ENCODE peak calls at places on chromosomes 2 and 18, in four cellular contexts. One of them, this sample, is unnamed. For H3K9me3, the result is how much of the 10 kb centered on the place peaks cover.

GRCh38 chr2:189836644-189837043 is 52.4 kb downstream of the PMS1 start:
- DNase-seq in adipocyte: peak
- DNase-seq in gastrocnemius medialis: no peak
- DNase-seq in RWPE2: no peak
- DNase-seq in this sample: no peak

GRCh38 chr2:36479406-36479805 is 118.6 kb downstream of the FEZ2 start:
- DNase-seq in gastrocnemius medialis: no peak
- DNase-seq in RWPE2: no peak
- DNase-seq in adipocyte: no peak
- DNase-seq in this sample: no peak

GRCh38 chr18:60053747-60054304 is 154.0 kb downstream of the PMAIP1 start:
- DNase-seq in RWPE2: peak
- DNase-seq in gastrocnemius medialis: no peak
- DNase-seq in adipocyte: peak
- DNase-seq in this sample: peak

GRCh38 chr2:95346738-95347671 is 49.9 kb downstream of the KCNIP3 start:
- DNase-seq in gastrocnemius medialis: no peak
- DNase-seq in RWPE2: peak
- DNase-seq in adipocyte: peak
- DNase-seq in this sample: no peak

GRCh38 chr2:237799060-237799428 is 465 bp downstream of the RBM44 start:
- DNase-seq in RWPE2: no peak
- DNase-seq in gastrocnemius medialis: no peak
- DNase-seq in adipocyte: no peak
- DNase-seq in this sample: no peak

GRCh38 chr2:240796543-240797499 is 23.2 kb downstream of the KIF1A start:
- DNase-seq in adipocyte: no peak
- DNase-seq in RWPE2: no peak
- DNase-seq in gastrocnemius medialis: no peak
- DNase-seq in this sample: no peak

GRCh38 chr2:2333076-2333475 is 2.0 kb upstream of the MYT1L start:
- DNase-seq in adipocyte: no peak
- DNase-seq in RWPE2: no peak
- DNase-seq in gastrocnemius medialis: no peak
- DNase-seq in this sample: no peak

GRCh38 chr18:79583426-79583825 is 96.2 kb upstream of the CTDP1 start:
- DNase-seq in gastrocnemius medialis: no peak
- DNase-seq in RWPE2: peak
- DNase-seq in adipocyte: no peak
- DNase-seq in this sample: no peak

GRCh38 chr2:59339121-59339836 is 1098.2 kb upstream of the FANCL start:
- DNase-seq in RWPE2: no peak
- DNase-seq in adipocyte: no peak
- DNase-seq in gastrocnemius medialis: no peak
- DNase-seq in this sample: no peak

GRCh38 chr2:44429034-44429433 is 67.3 kb downstream of the CAMKMT start:
- DNase-seq in gastrocnemius medialis: no peak
- DNase-seq in RWPE2: no peak
- DNase-seq in adipocyte: peak
- DNase-seq in this sample: peak
- H3K4me3 ChIP-seq in gastrocnemius medialis: no peak
- H3K4me3 ChIP-seq in RWPE2: no peak
- H3K4me3 ChIP-seq in adipocyte: no peak
- H3K4me3 ChIP-seq in this sample: no peak

GRCh38 chr2:72103690-72104089 is 44.0 kb downstream of the CYP26B1 start:
- DNase-seq in gastrocnemius medialis: no peak
- DNase-seq in adipocyte: no peak
- DNase-seq in RWPE2: no peak
- DNase-seq in this sample: no peak
- H3K9me3 ChIP-seq in gastrocnemius medialis: under half
- H3K9me3 ChIP-seq in adipocyte: under half
- H3K9me3 ChIP-seq in RWPE2: under half
- H3K9me3 ChIP-seq in this sample: under half

DNA sequence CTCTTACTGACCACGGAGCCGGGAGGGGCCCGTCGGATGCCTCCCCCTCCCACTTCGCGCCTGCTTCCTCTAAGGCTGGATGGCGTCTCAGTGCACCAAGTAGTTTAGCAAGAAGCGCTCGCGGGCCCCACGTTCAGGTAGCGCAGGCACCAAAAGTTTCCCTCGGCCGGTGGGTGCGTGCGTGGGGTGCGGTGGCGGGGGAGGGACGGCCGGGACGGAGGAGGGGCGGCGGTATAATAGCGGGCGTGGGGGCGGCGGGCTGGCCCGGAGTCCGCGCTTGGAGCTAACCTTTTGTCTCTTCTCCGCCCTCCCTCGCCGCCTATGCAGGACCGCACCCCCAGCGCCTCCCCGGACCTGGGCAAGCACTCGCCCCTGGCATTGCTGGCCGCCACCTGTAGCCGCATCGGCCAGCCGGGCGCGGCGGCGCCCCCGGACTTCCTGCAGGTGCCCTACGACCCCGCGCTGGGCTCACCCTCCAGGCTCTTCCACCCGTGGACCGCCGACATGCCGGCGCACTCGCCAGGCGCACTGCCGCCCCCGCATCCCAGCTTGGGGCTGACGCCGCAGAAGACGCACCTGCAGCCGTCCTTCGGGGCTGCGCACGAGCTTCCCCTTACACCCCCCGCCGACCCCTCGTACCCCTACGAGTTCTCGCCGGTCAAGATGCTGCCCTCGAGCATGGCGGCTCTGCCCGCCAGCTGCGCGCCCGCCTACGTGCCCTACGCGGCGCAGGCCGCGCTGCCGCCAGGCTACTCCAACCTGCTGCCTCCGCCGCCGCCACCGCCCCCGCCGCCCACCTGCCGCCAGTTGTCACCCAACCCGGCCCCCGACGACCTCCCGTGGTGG is 1.0 kb downstream of the SP5 start:
- DNase-seq in gastrocnemius medialis: no peak
- DNase-seq in adipocyte: no peak
- DNase-seq in RWPE2: no peak
- DNase-seq in this sample: no peak
- H3K4me3 ChIP-seq in gastrocnemius medialis: peak
- H3K4me3 ChIP-seq in adipocyte: peak
- H3K4me3 ChIP-seq in RWPE2: peak
- H3K4me3 ChIP-seq in this sample: peak

GRCh38 chr2:98761267-98761781 is 30.4 kb upstream of the MGAT4A start:
- DNase-seq in RWPE2: no peak
- DNase-seq in gastrocnemius medialis: no peak
- DNase-seq in adipocyte: no peak
- DNase-seq in this sample: peak
- H3K9me3 ChIP-seq in RWPE2: under half
- H3K9me3 ChIP-seq in gastrocnemius medialis: under half
- H3K9me3 ChIP-seq in adipocyte: under half
- H3K9me3 ChIP-seq in this sample: under half

DNA sequence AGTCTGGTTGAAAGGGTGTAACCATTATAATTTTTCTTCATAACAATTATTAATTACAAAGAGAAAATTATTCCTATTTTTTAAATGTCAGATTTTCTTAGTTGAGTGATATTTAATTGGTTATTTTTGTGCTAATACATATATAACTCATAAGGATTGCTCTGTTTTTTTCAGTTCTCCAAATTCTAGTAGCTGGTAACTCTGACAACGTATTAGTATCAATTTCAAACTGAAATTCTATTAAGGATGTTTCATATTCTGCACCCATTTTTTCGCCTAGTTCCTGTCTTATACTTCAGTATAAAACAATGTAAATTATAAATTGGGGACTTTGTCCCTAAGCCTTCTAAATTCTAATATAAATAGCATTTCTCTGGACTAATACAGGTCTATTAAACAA is 81.0 kb downstream of the R3HDM1 start:
- DNase-seq in gastrocnemius medialis: no peak
- DNase-seq in adipocyte: no peak
- DNase-seq in RWPE2: no peak
- DNase-seq in this sample: no peak
- H3K4me3 ChIP-seq in gastrocnemius medialis: no peak
- H3K4me3 ChIP-seq in adipocyte: no peak
- H3K4me3 ChIP-seq in RWPE2: no peak
- H3K4me3 ChIP-seq in this sample: no peak

GRCh38 chr2:118657451-118657850 is 190.0 kb downstream of the EN1 start:
- DNase-seq in RWPE2: no peak
- DNase-seq in adipocyte: peak
- DNase-seq in gastrocnemius medialis: no peak
- DNase-seq in this sample: no peak

GRCh38 chr2:118661184-118661583 is 186.3 kb downstream of the EN1 start:
- DNase-seq in RWPE2: no peak
- DNase-seq in adipocyte: no peak
- DNase-seq in gastrocnemius medialis: no peak
- DNase-seq in this sample: no peak

GRCh38 chr2:118654945-118655344 is 192.5 kb downstream of the EN1 start:
- DNase-seq in adipocyte: peak
- DNase-seq in gastrocnemius medialis: no peak
- DNase-seq in RWPE2: no peak
- DNase-seq in this sample: no peak

GRCh38 chr2:118658581-118659248 is 188.7 kb downstream of the EN1 start:
- DNase-seq in gastrocnemius medialis: no peak
- DNase-seq in adipocyte: no peak
- DNase-seq in RWPE2: no peak
- DNase-seq in this sample: peak
- H3K9me3 ChIP-seq in gastrocnemius medialis: under half
- H3K9me3 ChIP-seq in adipocyte: under half
- H3K9me3 ChIP-seq in RWPE2: under half
- H3K9me3 ChIP-seq in this sample: under half

DNA sequence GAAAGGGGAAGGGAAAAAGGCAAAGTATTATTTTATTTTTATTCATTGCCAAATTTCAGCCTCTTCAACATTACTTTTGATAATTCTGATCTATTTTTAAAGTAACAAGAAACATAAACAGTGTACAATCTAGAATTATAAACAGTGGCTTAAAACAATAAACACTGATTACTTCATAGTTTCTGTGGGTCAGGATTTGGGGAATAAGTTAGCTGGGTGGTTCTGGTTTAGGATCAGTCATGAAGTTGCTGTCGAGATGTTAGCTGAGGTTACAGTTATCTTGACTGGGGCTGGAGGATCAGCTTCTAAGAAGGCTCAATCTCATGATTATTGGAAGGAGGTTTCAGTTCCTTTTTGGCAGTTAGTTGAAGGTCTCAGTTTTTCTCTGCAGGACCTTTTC is 109.2 kb downstream of the SCN2A start:
- DNase-seq in gastrocnemius medialis: no peak
- DNase-seq in adipocyte: no peak
- DNase-seq in RWPE2: no peak
- DNase-seq in this sample: no peak
- H3K4me3 ChIP-seq in gastrocnemius medialis: no peak
- H3K4me3 ChIP-seq in adipocyte: no peak
- H3K4me3 ChIP-seq in RWPE2: no peak
- H3K4me3 ChIP-seq in this sample: no peak

GRCh38 chr2:102145939-102146338 is 3.4 kb downstream of the IL1R1 start:
- DNase-seq in RWPE2: no peak
- DNase-seq in gastrocnemius medialis: no peak
- DNase-seq in adipocyte: no peak
- DNase-seq in this sample: no peak
- H3K9me3 ChIP-seq in RWPE2: under half
- H3K9me3 ChIP-seq in gastrocnemius medialis: under half
- H3K9me3 ChIP-seq in adipocyte: under half
- H3K9me3 ChIP-seq in this sample: under half

GRCh38 chr2:19176977-19177376 is 181.4 kb downstream of the OSR1 start:
- DNase-seq in gastrocnemius medialis: no peak
- DNase-seq in RWPE2: no peak
- DNase-seq in adipocyte: peak
- DNase-seq in this sample: peak

GRCh38 chr2:19176172-19176852 is 182.1 kb downstream of the OSR1 start:
- DNase-seq in RWPE2: no peak
- DNase-seq in adipocyte: no peak
- DNase-seq in gastrocnemius medialis: no peak
- DNase-seq in this sample: no peak

GRCh38 chr2:19178175-19178574 is 180.2 kb downstream of the OSR1 start:
- DNase-seq in RWPE2: no peak
- DNase-seq in gastrocnemius medialis: no peak
- DNase-seq in adipocyte: peak
- DNase-seq in this sample: peak
- H3K4me3 ChIP-seq in RWPE2: no peak
- H3K4me3 ChIP-seq in gastrocnemius medialis: no peak
- H3K4me3 ChIP-seq in adipocyte: no peak
- H3K4me3 ChIP-seq in this sample: no peak